ENCODE peak calls at places on chromosomes 12 and 14, in five cellular contexts. O is CD8-positive, alpha-beta memory T cell; Y is activated CD8-positive, alpha-beta T cell treated with anti-CD3 and anti-CD28 coated beads for 36 hours; R is caudate nucleus; K is ureter. I is an unnamed sample.

GRCh38 chr12:91792597-91792996 is 353.0 kb downstream of the BTG1 start:
- DNase-seq in R (no peak), K (no peak), Y (no peak), O (no peak), I (no peak)

GRCh38 chr12:110670161-110670701 is 18.7 kb downstream of the HVCN1 start:
- DNase-seq in Y (peak; percentile 77), R (no peak), O (no peak), K (no peak), I (peak; percentile 23)

GRCh38 chr12:57175428-57176138 is 28.2 kb upstream of the LRP1-AS start:
- DNase-seq in Y (peak; percentile 72), K (peak; percentile 88), O (no peak), R (peak; percentile 53), I (peak; percentile 86)

GRCh38 chr14:77660754-77661153 is 44.3 kb upstream of the SPTLC2 start:
- DNase-seq in Y (no peak), O (no peak), R (peak; percentile 34), K (no peak), I (no peak)

GRCh38 chr12:16523570-16524331 is 82.2 kb downstream of the LMO3 start:
- DNase-seq in R (no peak), Y (no peak), K (no peak), O (no peak), I (no peak)

GRCh38 chr14:77375973-77376372 is 921 bp downstream of the TMED8 start:
- DNase-seq in Y (no peak), O (no peak), R (no peak), K (no peak), I (no peak)

GRCh38 chr12:5997260-5997659 is 52.2 kb upstream of the ANO2 start:
- DNase-seq in O (no peak), R (no peak), K (no peak), Y (no peak), I (no peak)

GRCh38 chr14:100476012-100476822 is 111.0 kb downstream of the BEGAIN start:
- DNase-seq in R (no peak), K (no peak), Y (no peak), O (no peak), I (no peak)

GRCh38 chr12:92408072-92408900 is 262.6 kb upstream of the BTG1 start:
- DNase-seq in Y (peak; percentile 81), O (peak; percentile 41), K (no peak), R (no peak), I (no peak)

GRCh38 chr12:16499617-16500016 is 106.3 kb downstream of the LMO3 start:
- DNase-seq in O (no peak), K (no peak), Y (no peak), R (no peak), I (no peak)

GRCh38 chr12:69389836-69390235 is 30.3 kb downstream of the YEATS4 start:
- DNase-seq in K (no peak), O (no peak), Y (no peak), R (no peak), I (no peak)

GRCh38 chr14:64680013-64680674 is 24.1 kb upstream of the PLEKHG3 start:
- DNase-seq in O (no peak), K (peak; percentile 84), R (no peak), Y (no peak), I (no peak)

GRCh38 chr12:46358791-46359666 is 13.5 kb downstream of the SLC38A2 start:
- DNase-seq in O (no peak), R (no peak), K (no peak), Y (no peak), I (no peak)

GRCh38 chr12:29638528-29638927 is 141.0 kb upstream of the OVCH1 start:
- DNase-seq in R (no peak), K (no peak), O (no peak), Y (no peak), I (no peak)

GRCh38 chr12:124864326-124864752 is 675 bp upstream of the SCARB1 start:
- DNase-seq in R (no peak), Y (no peak), K (no peak), O (no peak), I (no peak)

GRCh38 chr12:85725991-85726390 is 110.2 kb downstream of the RASSF9 start:
- DNase-seq in K (no peak), R (no peak), Y (no peak), O (no peak), I (no peak)

GRCh38 chr14:99860219-99860618 is 67.0 kb downstream of the EML1 start:
- DNase-seq in Y (no peak), R (no peak), K (no peak), O (no peak), I (no peak)

GRCh38 chr12:132907216-132907615 is 19.8 kb upstream of the CHFR start:
- DNase-seq in O (no peak), R (no peak), K (no peak), Y (no peak), I (no peak)

GRCh38 chr12:30796891-30797371 is 42.2 kb upstream of the CAPRIN2 start:
- DNase-seq in R (no peak), O (no peak), Y (no peak), K (no peak), I (no peak)

GRCh38 chr14:28773917-28774691 is 7.5 kb downstream of the FOXG1 start:
- DNase-seq in O (no peak), R (peak; percentile 77), K (no peak), Y (no peak), I (peak; percentile 85)

GRCh38 chr14:50786821-50787464 is 44.0 kb downstream of the NIN start:
- DNase-seq in R (no peak), O (no peak), Y (no peak), K (no peak), I (no peak)

GRCh38 chr12:62006076-62006732 is 254.0 kb upstream of the USP15 start:
- DNase-seq in R (no peak), K (no peak), O (no peak), Y (peak; percentile 27), I (no peak)

GRCh38 chr12:124947561-124948398 is 33.3 kb upstream of the UBC start:
- DNase-seq in O (no peak), R (no peak), Y (no peak), K (no peak), I (no peak)

GRCh38 chr12:77401480-77402105 is 336.2 kb upstream of the E2F7 start:
- DNase-seq in Y (no peak), K (no peak), O (no peak), R (no peak), I (no peak)

GRCh38 chr12:55036326-55036725 is 16.6 kb downstream of the NEUROD4 start:
- DNase-seq in O (no peak), Y (no peak), K (no peak), R (no peak), I (no peak)

GRCh38 chr12:132453361-132454133 is 36.4 kb upstream of the FBRSL1 start:
- DNase-seq in Y (no peak), K (no peak), R (no peak), O (no peak), I (no peak)

GRCh38 chr14:58815046-58815701 is 177.4 kb downstream of the DACT1 start:
- DNase-seq in O (no peak), R (no peak), K (no peak), Y (no peak), I (no peak)

GRCh38 chr14:103003850-103004249 is 53.5 kb downstream of the CDC42BPB start:
- DNase-seq in Y (no peak), O (no peak), R (no peak), K (no peak), I (no peak)

GRCh38 chr12:57868870-57869609 is 22.5 kb upstream of the CTDSP2 start:
- DNase-seq in O (no peak), K (peak; percentile 66), R (peak; percentile 50), Y (no peak), I (peak; percentile 71)

GRCh38 chr12:47547077-47547476 is 158.8 kb downstream of the RPAP3 start:
- DNase-seq in O (no peak), R (no peak), Y (no peak), K (no peak), I (no peak)

GRCh38 chr14:84087986-84088531 is 1441.9 kb upstream of the FLRT2 start:
- DNase-seq in K (no peak), R (no peak), O (no peak), Y (no peak), I (no peak)

GRCh38 chr12:47419500-47419899 is 286.3 kb downstream of the RPAP3 start:
- DNase-seq in R (no peak), K (no peak), O (no peak), Y (no peak), I (no peak)

GRCh38 chr14:21352587-21352986 is 31.2 kb downstream of the SUPT16H start:
- DNase-seq in O (no peak), R (no peak), K (no peak), Y (no peak), I (no peak)

GRCh38 chr12:108939594-108939993 is 59.7 kb downstream of the DAO start:
- DNase-seq in R (no peak), K (no peak), Y (peak; percentile 38), O (no peak), I (no peak)

GRCh38 chr12:21881950-21882349 is 59.3 kb downstream of the ABCC9 start:
- DNase-seq in R (peak; percentile 47), Y (no peak), O (no peak), K (no peak), I (peak; percentile 32)